ENCODE peak calls at places on chromosomes 4 and X, in eight cellular contexts. L is colonic mucosa, H is germinal center, T is astrocyte of the spinal cord, B is GM12865, V is LoVo, C is NCI-H146, O is amygdala. W is an unnamed sample.

GRCh38 chrX:16785247-16786138 is 773 bp upstream of the TXLNG start:
- DNase-seq in L (peak; percentile 48), H (no peak), T (no peak), B (no peak), V (no peak), C (peak; percentile 30), O (no peak), W (peak; percentile 39)

GRCh38 chr4:158729716-158730559 is 6.7 kb upstream of the PPID start:
- DNase-seq in L (peak; percentile 72), H (peak; percentile 28), T (peak; percentile 73), B (peak; percentile 66), V (peak; percentile 56), C (peak; percentile 45), O (peak; percentile 18), W (peak; percentile 66)

GRCh38 chr4:1199556-1200331 is 27.4 kb upstream of the SPON2 start:
- DNase-seq in L (peak; percentile 19), H (no peak), T (no peak), B (no peak), V (no peak), C (no peak), O (no peak), W (no peak)

GRCh38 chrX:148542481-148543255 is 42.3 kb downstream of the AFF2 start:
- DNase-seq in L (no peak), H (peak; percentile 31), T (no peak), B (no peak), V (no peak), C (no peak), O (no peak), W (no peak)

GRCh38 chr4:11039494-11040142 is 355.1 kb upstream of the CLNK start:
- DNase-seq in L (no peak), H (no peak), T (no peak), B (peak; percentile 3), V (no peak), C (no peak), O (no peak), W (no peak)

GRCh38 chrX:81957900-81958545 is 756.1 kb downstream of the SH3BGRL start:
- DNase-seq in L (no peak), H (no peak), T (no peak), B (peak; percentile 14), V (no peak), C (no peak), O (no peak), W (peak; percentile 54)

GRCh38 chr4:74466242-74466641 is 21.3 kb downstream of the AREG start:
- DNase-seq in L (no peak), H (no peak), T (no peak), B (no peak), V (no peak), C (no peak), O (no peak), W (no peak)

GRCh38 chr4:6246170-6246634 is 23.4 kb upstream of the WFS1 start:
- DNase-seq in L (no peak), H (no peak), T (no peak), B (no peak), V (no peak), C (no peak), O (no peak), W (no peak)

GRCh38 chr4:81747242-81747930 is 275.7 kb upstream of the RASGEF1B start:
- DNase-seq in L (no peak), H (no peak), T (no peak), B (no peak), V (no peak), C (no peak), O (no peak), W (peak; percentile 6)

GRCh38 chr4:69742596-69742995 is 17.8 kb downstream of the SULT1B1 start:
- DNase-seq in L (no peak), H (no peak), T (no peak), B (no peak), V (no peak), C (no peak), O (no peak), W (no peak)

GRCh38 chrX:2684256-2684655 is 6.8 kb upstream of the CD99 start:
- DNase-seq in L (no peak), H (no peak), T (no peak), B (no peak), V (no peak), C (no peak), O (no peak), W (no peak)

GRCh38 chr4:105815701-105816100 is 79.6 kb upstream of the NPNT start:
- DNase-seq in L (no peak), H (no peak), T (no peak), B (no peak), V (no peak), C (no peak), O (no peak), W (no peak)

GRCh38 chrX:29215251-29215650 is 628.0 kb downstream of the IL1RAPL1 start:
- DNase-seq in L (no peak), H (no peak), T (no peak), B (no peak), V (no peak), C (no peak), O (no peak), W (no peak)

GRCh38 chr4:113884655-113885054 is 94.8 kb downstream of the ARSJ start:
- DNase-seq in L (no peak), H (no peak), T (no peak), B (no peak), V (no peak), C (peak; percentile 1), O (no peak), W (peak; percentile 8)

GRCh38 chr4:12852338-12853307 is 631.5 kb downstream of the RAB28 start:
- DNase-seq in L (peak; percentile 17), H (no peak), T (peak; percentile 67), B (peak; percentile 37), V (peak; percentile 75), C (peak; percentile 78), O (no peak), W (peak; percentile 89)

W was measured in NCI-H69.